ENCODE peak calls at places on chromosome 5, in nine cellular contexts. S is H9, U is cardiac muscle cell, H is Karpas-422, G is foreskin keratinocyte, O is PC-9, L is GM23338, P is breast epithelium, F is adipocyte. R is an unnamed sample.

GRCh38 chr5:120532835-120533234 is 68.7 kb downstream of the PRR16 start:
- DNase-seq in S (peak; percentile 66), U (no peak), H (no peak), G (no peak), O (no peak), L (peak; percentile 85), P (no peak), F (no peak), R (no peak)

GRCh38 chr5:142495561-142495960 is 170.7 kb upstream of the SPRY4 start:
- DNase-seq in S (no peak), U (no peak), H (no peak), G (no peak), O (no peak), L (no peak), P (no peak), F (peak; percentile 76), R (no peak)

GRCh38 chr5:78008356-78008967 is 232.3 kb upstream of the TBCA start:
- DNase-seq in S (no peak), U (peak; percentile 70), H (peak; percentile 69), G (peak; percentile 18), O (no peak), L (peak; percentile 69), P (no peak), F (peak; percentile 61), R (no peak)

GRCh38 chr5:5816960-5817359 is 394.5 kb downstream of the ICE1 start:
- DNase-seq in S (no peak), U (no peak), H (no peak), G (no peak), O (no peak), L (no peak), P (no peak), F (no peak), R (no peak)

GRCh38 chr5:168747987-168748777 is 169.0 kb upstream of the PANK3 start:
- DNase-seq in S (peak; percentile 90), U (peak; percentile 25), H (peak; percentile 90), G (no peak), O (peak; percentile 15), L (peak; percentile 89), P (no peak), F (peak; percentile 32), R (no peak)

GRCh38 chr5:98106116-98107088 is 667.1 kb upstream of the RGMB start:
- DNase-seq in S (no peak), U (no peak), H (no peak), G (no peak), O (no peak), L (no peak), P (no peak), F (peak; percentile 27), R (no peak)

GRCh38 chr5:77022511-77023417 is 7.4 kb upstream of the AGGF1 start:
- DNase-seq in S (no peak), U (no peak), H (no peak), G (no peak), O (no peak), L (no peak), P (no peak), F (no peak), R (no peak)

GRCh38 chr5:51657340-51658240 is 274.3 kb downstream of the ISL1 start:
- DNase-seq in S (no peak), U (no peak), H (no peak), G (peak; percentile 33), O (no peak), L (no peak), P (no peak), F (no peak), R (no peak)

DNA sequence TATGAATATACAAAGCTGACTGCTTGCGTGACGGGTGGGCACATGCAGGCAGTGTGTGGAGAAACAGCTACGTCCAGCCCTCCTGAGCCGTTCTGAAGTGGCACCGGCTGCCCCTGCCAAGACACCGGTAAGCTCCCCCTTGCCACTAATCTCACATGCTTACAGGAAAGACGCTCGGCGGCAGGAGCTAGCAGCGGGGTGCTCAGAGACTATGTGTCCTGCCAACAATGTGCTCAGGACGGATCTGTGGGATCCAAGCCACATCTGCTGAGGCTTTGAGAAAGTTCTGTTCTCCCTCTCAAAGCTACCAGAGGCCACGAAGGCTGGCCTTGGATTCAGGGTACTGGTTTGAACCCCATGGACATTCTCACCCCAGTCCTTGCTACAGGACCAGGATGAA is 157.2 kb upstream of the PHYKPL start:
- DNase-seq in S (no peak), U (no peak), H (no peak), G (no peak), O (no peak), L (no peak), P (no peak), F (no peak), R (no peak)
- H3K27me3 ChIP-seq in S (no peaks in the 10 kb centered on the region), U (no peaks in the 10 kb centered on the region), H (no peaks in the 10 kb centered on the region), G (peaks cover 3% of the 10 kb centered on the region), O (peaks cover 99% of the 10 kb centered on the region), L (no peaks in the 10 kb centered on the region), P (no peaks in the 10 kb centered on the region), F (peaks cover 68% of the 10 kb centered on the region), R (no peaks in the 10 kb centered on the region)

DNA sequence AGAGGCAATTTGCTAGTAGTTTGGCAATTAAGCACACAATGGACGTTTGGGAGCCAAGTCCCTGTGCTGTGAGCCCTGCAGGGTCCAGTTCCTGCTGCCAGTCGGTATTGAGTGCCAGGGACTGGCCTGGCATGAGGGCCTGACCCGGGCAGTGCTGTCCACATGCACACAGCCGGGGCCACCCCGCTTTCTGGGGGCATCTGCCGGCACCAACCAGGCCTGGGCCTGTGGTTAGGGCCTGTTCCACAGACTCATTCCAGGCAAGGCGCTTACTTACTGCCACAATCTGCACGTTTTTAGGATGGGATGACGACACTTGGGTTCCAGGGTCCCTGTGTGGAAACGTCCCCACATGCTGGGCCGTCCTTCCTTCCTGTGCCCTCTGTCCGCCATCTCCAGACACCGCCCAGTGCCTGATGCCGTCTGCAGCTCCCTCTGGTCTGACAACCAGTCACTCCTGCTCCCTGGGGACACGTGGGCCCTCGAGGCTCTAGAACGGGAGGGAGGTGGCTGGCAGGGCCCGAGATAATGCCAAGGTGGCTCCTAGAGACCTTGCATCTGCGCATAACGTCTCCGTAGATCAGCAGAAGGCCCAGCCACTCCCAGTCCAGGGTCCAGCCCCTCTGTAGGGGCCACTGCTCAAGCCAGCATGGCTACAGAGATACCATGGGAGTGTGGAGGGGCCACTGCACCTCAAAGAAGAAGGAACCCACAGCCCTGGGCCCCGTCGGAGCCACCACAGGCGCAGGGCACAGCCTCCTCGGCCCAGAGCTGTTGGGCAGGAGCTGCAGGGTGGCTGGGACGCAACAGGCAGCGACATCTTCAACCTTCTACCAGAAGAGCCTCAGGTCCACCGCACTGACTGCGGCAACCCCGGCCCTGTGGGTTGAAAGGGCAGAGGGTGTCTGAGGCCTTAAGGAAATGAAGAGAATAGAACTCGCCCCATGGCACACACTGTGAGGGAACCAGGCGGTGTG is 24.7 kb downstream of the SLC9A3 start:
- DNase-seq in S (no peak), U (no peak), H (no peak), G (no peak), O (no peak), L (no peak), P (no peak), F (no peak), R (no peak)
- H3K27me3 ChIP-seq in S (peaks cover 21% of the 10 kb centered on the region), U (peaks cover 38% of the 10 kb centered on the region), H (no peaks in the 10 kb centered on the region), G (peaks cover 31% of the 10 kb centered on the region), O (peaks cover 91% of the 10 kb centered on the region), L (peaks cover 16% of the 10 kb centered on the region), P (peaks cover 4% of the 10 kb centered on the region), F (peaks cover 55% of the 10 kb centered on the region), R (no peaks in the 10 kb centered on the region)

GRCh38 chr5:501833-502184 is 22.4 kb downstream of the SLC9A3 start:
- DNase-seq in S (no peak), U (no peak), H (no peak), G (no peak), O (no peak), L (no peak), P (no peak), F (no peak), R (no peak)

GRCh38 chr5:502325-503079 is 21.7 kb downstream of the SLC9A3 start:
- DNase-seq in S (no peak), U (no peak), H (no peak), G (no peak), O (no peak), L (peak; percentile 40), P (no peak), F (no peak), R (no peak)

GRCh38 chr5:497871-498509 is 26.3 kb downstream of the SLC9A3 start:
- DNase-seq in S (no peak), U (peak; percentile 7), H (no peak), G (no peak), O (no peak), L (no peak), P (no peak), F (no peak), R (no peak)

GRCh38 chr5:501040-501832 is 23.0 kb downstream of the SLC9A3 start:
- DNase-seq in S (no peak), U (no peak), H (no peak), G (no peak), O (no peak), L (no peak), P (no peak), F (no peak), R (no peak)

DNA sequence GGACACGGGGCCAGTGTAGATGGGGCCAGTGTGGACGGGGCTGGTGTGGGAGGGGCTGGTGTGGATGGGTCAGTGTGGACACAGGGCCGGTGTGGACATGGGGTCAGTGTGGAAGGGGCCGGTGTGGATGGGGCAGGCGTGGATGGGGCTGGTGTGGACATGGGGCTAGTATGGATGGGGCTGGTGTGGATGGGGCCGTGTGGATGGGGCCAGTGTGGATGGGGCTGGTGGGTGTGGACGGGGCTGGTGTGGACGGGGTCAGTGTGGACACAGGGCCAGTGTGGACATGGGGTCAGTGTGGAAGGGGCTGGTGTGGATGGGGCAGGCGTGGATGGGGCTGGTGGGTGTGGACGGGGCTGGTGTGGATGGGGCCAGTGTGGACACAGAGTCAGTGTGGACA is 23.8 kb downstream of the SLC9A3 start:
- DNase-seq in S (no peak), U (no peak), H (no peak), G (no peak), O (no peak), L (no peak), P (no peak), F (no peak), R (no peak)
- H3K27me3 ChIP-seq in S (peaks cover 14% of the 10 kb centered on the region), U (peaks cover 31% of the 10 kb centered on the region), H (no peaks in the 10 kb centered on the region), G (peaks cover 31% of the 10 kb centered on the region), O (peaks cover 89% of the 10 kb centered on the region), L (peaks cover 10% of the 10 kb centered on the region), P (peaks cover 4% of the 10 kb centered on the region), F (peaks cover 56% of the 10 kb centered on the region), R (no peaks in the 10 kb centered on the region)

GRCh38 chr5:135192351-135192750 is 158.3 kb upstream of the PITX1 start:
- DNase-seq in S (no peak), U (no peak), H (no peak), G (no peak), O (no peak), L (no peak), P (no peak), F (no peak), R (peak; percentile 48)

GRCh38 chr5:135189024-135189423 is 155.0 kb upstream of the PITX1 start:
- DNase-seq in S (no peak), U (no peak), H (no peak), G (no peak), O (no peak), L (no peak), P (no peak), F (peak; percentile 55), R (peak; percentile 32)

GRCh38 chr5:135190345-135191083 is 156.5 kb upstream of the PITX1 start:
- DNase-seq in S (no peak), U (no peak), H (no peak), G (no peak), O (no peak), L (peak; percentile 50), P (no peak), F (peak; percentile 81), R (peak; percentile 43)

GRCh38 chr5:135193213-135194125 is 159.4 kb upstream of the PITX1 start:
- DNase-seq in S (no peak), U (peak; percentile 54), H (no peak), G (peak; percentile 34), O (no peak), L (no peak), P (no peak), F (peak; percentile 80), R (peak; percentile 42)

DNA sequence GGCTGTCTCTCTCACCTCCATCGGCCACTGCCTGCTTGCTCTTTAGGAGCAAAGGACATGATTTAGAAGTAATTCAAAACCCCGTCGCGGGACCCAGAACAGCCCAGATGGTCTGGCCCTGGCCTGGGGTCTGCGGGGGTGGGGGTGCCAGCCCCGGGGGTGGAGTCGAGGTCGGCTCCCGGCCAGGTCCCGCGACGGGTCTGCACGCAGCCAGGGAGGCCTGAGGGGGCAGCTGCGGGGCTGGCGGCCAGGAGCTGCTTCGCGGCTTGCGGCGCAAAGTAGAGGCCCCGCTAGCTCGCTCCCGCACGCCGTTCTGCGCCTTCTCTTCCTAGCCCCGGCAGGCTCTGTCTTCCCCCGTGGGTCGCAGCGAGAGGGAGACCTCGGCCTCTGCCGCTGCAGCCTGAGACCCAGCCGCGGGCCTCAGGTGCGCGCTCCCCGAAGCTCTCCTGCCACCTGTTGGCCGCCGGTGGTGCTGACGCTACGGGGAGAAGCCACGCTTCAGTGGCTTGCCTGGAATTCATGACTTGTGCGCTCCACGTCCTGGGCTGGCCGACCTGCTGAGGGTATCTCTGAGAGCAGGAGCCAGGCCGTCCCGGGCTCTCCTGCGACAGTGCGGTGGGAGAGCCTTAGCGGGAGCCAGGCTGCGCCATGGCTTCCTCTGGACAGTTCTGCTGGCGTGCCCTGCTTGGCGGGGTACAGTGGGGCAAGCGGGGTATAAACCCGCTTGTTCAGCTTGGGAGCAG is 157.2 kb upstream of the PITX1 start:
- DNase-seq in S (peak; percentile 92), U (peak; percentile 76), H (peak; percentile 90), G (peak; percentile 35), O (peak; percentile 86), L (peak; percentile 90), P (peak; percentile 72), F (peak; percentile 91), R (peak; percentile 62)
- H3K27me3 ChIP-seq in S (peaks cover 3% of the 10 kb centered on the region), U (peaks cover 85% of the 10 kb centered on the region), H (no peaks in the 10 kb centered on the region), G (peaks cover 76% of the 10 kb centered on the region), O (no peaks in the 10 kb centered on the region), L (peaks cover 35% of the 10 kb centered on the region), P (no peaks in the 10 kb centered on the region), F (peaks cover 3% of the 10 kb centered on the region), R (no peaks in the 10 kb centered on the region)